ENCODE peak calls at places on chromosome X, in ten cellular contexts. C, Q, H, L, N, Z, X, G, B and D are unnamed samples.

GRCh38 chrX:153469811-153470410 is 465 bp downstream of the HAUS7 start:
- DNase-seq in C (peak), Q (no peak), H (peak), L (peak), N (no peak), Z (no peak), X (peak), G (no peak), B (no peak), D (peak)

GRCh38 chrX:136304493-136304892 is 3.7 kb downstream of the ADGRG4 start:
- DNase-seq in C (peak), Q (no peak), H (no peak), L (no peak), N (no peak), Z (no peak), X (no peak), G (no peak), B (no peak), D (no peak)

GRCh38 chrX:136162827-136163427 is 15.6 kb downstream of the FHL1 start:
- DNase-seq in C (peak), Q (no peak), H (peak), L (peak), N (no peak), Z (peak), X (peak), G (no peak), B (no peak), D (peak)

GRCh38 chrX:154833746-154834274 is 652 bp downstream of the SMIM9 start:
- DNase-seq in C (no peak), Q (no peak), H (no peak), L (no peak), N (no peak), Z (no peak), X (no peak), G (no peak), B (no peak), D (no peak)

GRCh38 chrX:10922158-10922557 is 189.0 kb upstream of the HCCS start:
- DNase-seq in C (no peak), Q (no peak), H (peak), L (peak), N (no peak), Z (no peak), X (no peak), G (peak), B (peak), D (peak)

GRCh38 chrX:13077168-13077567 is 32.7 kb upstream of the FAM9C start:
- DNase-seq in C (no peak), Q (no peak), H (no peak), L (peak), N (no peak), Z (no peak), X (no peak), G (no peak), B (no peak), D (peak)

GRCh38 chrX:112704226-112704625 is 24.5 kb upstream of the LHFPL1 start:
- DNase-seq in C (no peak), Q (no peak), H (peak), L (no peak), N (no peak), Z (no peak), X (no peak), G (no peak), B (no peak), D (no peak)

GRCh38 chrX:154004315-154004714 is 15.4 kb downstream of the IRAK1 start:
- DNase-seq in C (no peak), Q (no peak), H (no peak), L (no peak), N (no peak), Z (no peak), X (no peak), G (no peak), B (no peak), D (no peak)

GRCh38 chrX:24577091-24577490 is 70.1 kb downstream of the PCYT1B start:
- DNase-seq in C (no peak), Q (no peak), H (no peak), L (no peak), N (no peak), Z (no peak), X (no peak), G (no peak), B (no peak), D (no peak)

GRCh38 chrX:18994713-18995112 is 10.8 kb upstream of the PHKA2 start:
- DNase-seq in C (no peak), Q (no peak), H (no peak), L (peak), N (no peak), Z (no peak), X (no peak), G (peak), B (peak), D (peak)

GRCh38 chrX:119659522-119659921 is 33.4 kb downstream of the SEPTIN6 start:
- DNase-seq in C (no peak), Q (no peak), H (no peak), L (no peak), N (no peak), Z (no peak), X (no peak), G (no peak), B (no peak), D (no peak)

GRCh38 chrX:13506574-13506973 is 62.8 kb upstream of the EGFL6 start:
- DNase-seq in C (peak), Q (no peak), H (peak), L (peak), N (no peak), Z (peak), X (peak), G (peak), B (peak), D (peak)

GRCh38 chrX:133323450-133323849 is 91.8 kb downstream of the GPC4 start:
- DNase-seq in C (no peak), Q (no peak), H (peak), L (no peak), N (no peak), Z (no peak), X (no peak), G (no peak), B (no peak), D (no peak)

GRCh38 chrX:31420711-31421151 is 348.9 kb upstream of the FTHL17 start:
- DNase-seq in C (no peak), Q (no peak), H (no peak), L (peak), N (no peak), Z (no peak), X (no peak), G (peak), B (no peak), D (no peak)

DNA sequence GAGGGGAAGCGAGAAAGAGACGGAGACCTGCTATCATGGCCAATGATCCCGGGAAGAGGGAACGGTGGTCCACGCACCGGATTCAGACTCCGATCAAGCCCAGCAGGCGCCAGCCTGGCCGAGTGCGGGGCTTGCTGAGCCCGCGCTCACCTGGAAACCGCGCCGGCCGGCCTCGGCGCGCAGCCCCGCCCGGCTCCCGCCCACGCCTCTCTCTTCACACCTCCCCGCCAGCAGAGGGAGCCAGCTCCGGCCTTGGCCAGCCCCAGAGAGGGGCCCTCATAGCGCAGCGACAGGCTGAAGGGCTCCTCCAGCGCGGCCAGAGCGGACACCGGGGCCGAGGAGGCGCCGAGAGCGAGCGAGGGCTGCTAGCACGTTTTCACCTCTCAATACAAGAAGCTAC is 36.8 kb upstream of the SPANXN2 start:
- DNase-seq in C (no peak), Q (no peak), H (peak), L (no peak), N (no peak), Z (no peak), X (peak), G (no peak), B (no peak), D (no peak)
- TF ChIP-seq CTCF in C (no peak), Q (no peak), H (no peak), L (no peak), N (no peak), Z (no peak), X (peak), G (no peak), B (no peak), D (no peak)

GRCh38 chrX:46961097-46961496 is 48.9 kb downstream of the JADE3 start:
- DNase-seq in C (no peak), Q (no peak), H (no peak), L (no peak), N (no peak), Z (no peak), X (no peak), G (no peak), B (no peak), D (no peak)

GRCh38 chrX:46961574-46962279 is 49.5 kb downstream of the JADE3 start:
- DNase-seq in C (peak), Q (no peak), H (no peak), L (no peak), N (no peak), Z (no peak), X (no peak), G (no peak), B (no peak), D (no peak)

GRCh38 chrX:46967547-46967946 is 55.3 kb downstream of the JADE3 start:
- DNase-seq in C (no peak), Q (no peak), H (no peak), L (no peak), N (no peak), Z (no peak), X (no peak), G (no peak), B (no peak), D (no peak)

GRCh38 chrX:46959985-46960700 is 47.9 kb downstream of the JADE3 start:
- DNase-seq in C (no peak), Q (no peak), H (no peak), L (no peak), N (no peak), Z (no peak), X (no peak), G (no peak), B (no peak), D (no peak)

GRCh38 chrX:46965125-46965758 is 53.0 kb downstream of the JADE3 start:
- DNase-seq in C (no peak), Q (no peak), H (peak), L (peak), N (no peak), Z (no peak), X (no peak), G (no peak), B (peak), D (peak)
- H3K4me3 ChIP-seq in C (no peak), Q (no peak), H (no peak), L (no peak), N (no peak), Z (no peak), X (no peak), G (no peak), B (no peak), D (no peak)

GRCh38 chrX:130120321-130120731 is 10.0 kb upstream of the ELF4 start:
- DNase-seq in C (peak), Q (no peak), H (peak), L (no peak), N (no peak), Z (no peak), X (no peak), G (no peak), B (no peak), D (no peak)
- TF ChIP-seq CTCF in C (peak), Q (no peak), H (no peak), L (no peak), N (no peak), Z (no peak), X (no peak), G (no peak), B (no peak), D (no peak)

DNA sequence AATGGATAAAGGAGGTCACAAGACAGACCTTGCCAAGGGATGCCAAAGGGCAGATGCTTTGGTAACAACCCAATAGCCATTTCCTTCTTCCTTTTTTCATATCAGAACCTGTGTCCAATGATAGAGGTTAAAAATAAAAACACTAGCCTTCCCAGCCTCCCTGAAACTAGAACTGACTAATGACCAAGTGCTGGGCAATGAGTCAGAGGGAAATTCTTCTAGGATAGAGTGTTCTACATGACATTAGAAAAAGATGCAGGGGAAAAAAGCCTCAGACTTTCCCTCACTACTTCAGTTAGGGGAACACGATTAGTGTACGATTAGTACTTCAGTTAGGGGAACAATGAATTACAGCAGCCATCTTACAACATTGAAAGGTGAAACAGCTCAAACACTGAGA is 29.3 kb upstream of the FAM47C start:
- DNase-seq in C (no peak), Q (no peak), H (no peak), L (peak), N (no peak), Z (no peak), X (no peak), G (no peak), B (no peak), D (peak)
- H3K4me3 ChIP-seq in C (no peak), Q (no peak), H (no peak), L (no peak), N (no peak), Z (no peak), X (no peak), G (no peak), B (no peak), D (no peak)

GRCh38 chrX:48645669-48646068 is 37.9 kb upstream of the WAS start:
- DNase-seq in C (no peak), Q (no peak), H (no peak), L (no peak), N (no peak), Z (no peak), X (no peak), G (no peak), B (no peak), D (no peak)

GRCh38 chrX:48649109-48649508 is 34.5 kb upstream of the WAS start:
- DNase-seq in C (no peak), Q (no peak), H (no peak), L (peak), N (no peak), Z (no peak), X (no peak), G (no peak), B (no peak), D (peak)

GRCh38 chrX:48648299-48648698 is 35.3 kb upstream of the WAS start:
- DNase-seq in C (peak), Q (no peak), H (peak), L (peak), N (no peak), Z (no peak), X (peak), G (peak), B (no peak), D (peak)
- TF ChIP-seq CTCF in C (peak), Q (no peak), H (peak), L (peak), N (no peak), Z (peak), X (peak), G (no peak), B (peak), D (peak)

GRCh38 chrX:137482136-137482535 is 83.8 kb upstream of the ZIC3 start:
- DNase-seq in C (no peak), Q (no peak), H (no peak), L (no peak), N (no peak), Z (no peak), X (no peak), G (no peak), B (no peak), D (no peak)

GRCh38 chrX:137483554-137483953 is 82.4 kb upstream of the ZIC3 start:
- DNase-seq in C (no peak), Q (no peak), H (no peak), L (no peak), N (no peak), Z (no peak), X (no peak), G (no peak), B (no peak), D (no peak)

DNA sequence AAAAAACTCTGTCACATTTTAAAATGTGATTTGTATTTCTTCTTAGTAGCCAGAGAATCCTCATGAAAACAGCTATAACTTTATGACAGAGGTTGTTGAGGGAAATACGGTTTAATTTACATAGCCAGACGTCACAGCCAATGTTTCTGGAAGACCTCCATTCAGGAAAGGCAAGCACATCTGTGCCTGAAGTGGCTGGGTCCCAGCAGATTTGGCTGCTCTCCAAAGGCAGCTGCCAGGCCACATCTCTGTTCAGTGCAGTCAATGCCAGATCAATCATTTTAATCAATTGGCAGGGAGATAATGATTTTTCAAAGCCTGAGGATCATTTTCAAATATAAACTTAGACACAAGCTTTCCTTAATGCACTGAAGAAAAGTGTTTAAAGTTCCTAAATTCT is 86.5 kb upstream of the ZIC3 start:
- DNase-seq in C (no peak), Q (no peak), H (no peak), L (no peak), N (no peak), Z (no peak), X (peak), G (no peak), B (no peak), D (no peak)
- H3K4me3 ChIP-seq in C (no peak), Q (no peak), H (no peak), L (no peak), N (no peak), Z (no peak), X (no peak), G (no peak), B (no peak), D (no peak)